ENCODE peak calls at places on chromosomes 11 and 22, in eight cellular contexts. One of them, this sample, is unnamed.

GRCh38 chr11:72041364-72042058 is 38.8 kb downstream of the NUMA1 start:
- DNase-seq in heart right ventricle: peak
- DNase-seq in kidney epithelial cell: no peak
- DNase-seq in IMR-90: peak
- DNase-seq in colonic mucosa: peak
- DNase-seq in adrenal gland: peak
- DNase-seq in uterus: peak
- DNase-seq in astrocyte of the cerebellum: peak
- DNase-seq in this sample: peak

GRCh38 chr11:73203790-73204189 is 14.3 kb upstream of the P2RY2 start:
- DNase-seq in heart right ventricle: no peak
- DNase-seq in colonic mucosa: no peak
- DNase-seq in adrenal gland: no peak
- DNase-seq in uterus: no peak
- DNase-seq in astrocyte of the cerebellum: no peak
- DNase-seq in IMR-90: no peak
- DNase-seq in kidney epithelial cell: no peak
- DNase-seq in this sample: no peak

GRCh38 chr11:123180574-123180973 is 14.5 kb downstream of the CLMP start:
- DNase-seq in kidney epithelial cell: no peak
- DNase-seq in astrocyte of the cerebellum: no peak
- DNase-seq in adrenal gland: no peak
- DNase-seq in heart right ventricle: no peak
- DNase-seq in colonic mucosa: no peak
- DNase-seq in uterus: no peak
- DNase-seq in IMR-90: no peak
- DNase-seq in this sample: no peak

GRCh38 chr11:95108671-95109551 is 19.3 kb downstream of the ENDOD1 start:
- DNase-seq in heart right ventricle: peak
- DNase-seq in uterus: no peak
- DNase-seq in kidney epithelial cell: no peak
- DNase-seq in IMR-90: peak
- DNase-seq in astrocyte of the cerebellum: no peak
- DNase-seq in adrenal gland: peak
- DNase-seq in colonic mucosa: no peak
- DNase-seq in this sample: peak

GRCh38 chr11:196786-197731 is 4.2 kb downstream of the SCGB1C1 start:
- DNase-seq in IMR-90: no peak
- DNase-seq in colonic mucosa: peak
- DNase-seq in heart right ventricle: peak
- DNase-seq in uterus: no peak
- DNase-seq in kidney epithelial cell: no peak
- DNase-seq in astrocyte of the cerebellum: no peak
- DNase-seq in adrenal gland: no peak
- DNase-seq in this sample: no peak

GRCh38 chr11:112185883-112186282 is 10.6 kb downstream of the BCO2 start:
- DNase-seq in uterus: no peak
- DNase-seq in IMR-90: no peak
- DNase-seq in adrenal gland: no peak
- DNase-seq in heart right ventricle: no peak
- DNase-seq in kidney epithelial cell: no peak
- DNase-seq in colonic mucosa: no peak
- DNase-seq in astrocyte of the cerebellum: no peak
- DNase-seq in this sample: no peak

GRCh38 chr11:122977455-122978302 is 4.0 kb downstream of the BSX start:
- DNase-seq in colonic mucosa: no peak
- DNase-seq in uterus: no peak
- DNase-seq in IMR-90: no peak
- DNase-seq in heart right ventricle: no peak
- DNase-seq in astrocyte of the cerebellum: no peak
- DNase-seq in adrenal gland: no peak
- DNase-seq in kidney epithelial cell: no peak
- DNase-seq in this sample: no peak

GRCh38 chr11:119085523-119085878 is 820 bp downstream of the HMBS start:
- DNase-seq in adrenal gland: no peak
- DNase-seq in uterus: no peak
- DNase-seq in astrocyte of the cerebellum: no peak
- DNase-seq in IMR-90: no peak
- DNase-seq in colonic mucosa: peak
- DNase-seq in kidney epithelial cell: no peak
- DNase-seq in heart right ventricle: no peak
- DNase-seq in this sample: no peak

GRCh38 chr11:65546217-65546958 is 11.8 kb downstream of the LTBP3 start:
- DNase-seq in kidney epithelial cell: no peak
- DNase-seq in IMR-90: no peak
- DNase-seq in uterus: peak
- DNase-seq in colonic mucosa: peak
- DNase-seq in heart right ventricle: peak
- DNase-seq in adrenal gland: peak
- DNase-seq in astrocyte of the cerebellum: no peak
- DNase-seq in this sample: no peak

GRCh38 chr11:78295991-78296930 is 107.5 kb downstream of the USP35 start:
- DNase-seq in colonic mucosa: no peak
- DNase-seq in heart right ventricle: no peak
- DNase-seq in uterus: no peak
- DNase-seq in kidney epithelial cell: no peak
- DNase-seq in IMR-90: peak
- DNase-seq in adrenal gland: no peak
- DNase-seq in astrocyte of the cerebellum: no peak
- DNase-seq in this sample: no peak

GRCh38 chr11:60743058-60743457 is 13.6 kb upstream of the MS4A15 start:
- DNase-seq in uterus: no peak
- DNase-seq in colonic mucosa: no peak
- DNase-seq in heart right ventricle: no peak
- DNase-seq in kidney epithelial cell: no peak
- DNase-seq in adrenal gland: no peak
- DNase-seq in astrocyte of the cerebellum: no peak
- DNase-seq in IMR-90: no peak
- DNase-seq in this sample: no peak

GRCh38 chr11:113238721-113239120 is 75.7 kb upstream of the TTC12 start:
- DNase-seq in heart right ventricle: no peak
- DNase-seq in astrocyte of the cerebellum: no peak
- DNase-seq in IMR-90: no peak
- DNase-seq in kidney epithelial cell: no peak
- DNase-seq in adrenal gland: no peak
- DNase-seq in uterus: no peak
- DNase-seq in colonic mucosa: no peak
- DNase-seq in this sample: no peak

GRCh38 chr11:15170170-15170569 is 55.4 kb downstream of the INSC start:
- DNase-seq in uterus: no peak
- DNase-seq in kidney epithelial cell: no peak
- DNase-seq in colonic mucosa: no peak
- DNase-seq in astrocyte of the cerebellum: no peak
- DNase-seq in adrenal gland: no peak
- DNase-seq in IMR-90: peak
- DNase-seq in heart right ventricle: no peak
- DNase-seq in this sample: peak

GRCh38 chr11:44726278-44727113 is at the start of gene TSPAN18:
- DNase-seq in adrenal gland: peak
- DNase-seq in uterus: peak
- DNase-seq in kidney epithelial cell: no peak
- DNase-seq in IMR-90: no peak
- DNase-seq in colonic mucosa: peak
- DNase-seq in astrocyte of the cerebellum: no peak
- DNase-seq in heart right ventricle: peak
- DNase-seq in this sample: no peak

GRCh38 chr11:72759468-72759867 is 7.3 kb upstream of the ARAP1 start:
- DNase-seq in colonic mucosa: no peak
- DNase-seq in IMR-90: no peak
- DNase-seq in uterus: no peak
- DNase-seq in astrocyte of the cerebellum: no peak
- DNase-seq in heart right ventricle: no peak
- DNase-seq in kidney epithelial cell: no peak
- DNase-seq in adrenal gland: no peak
- DNase-seq in this sample: no peak

GRCh38 chr11:44731685-44732411 is 5.1 kb downstream of the TSPAN18 start:
- DNase-seq in kidney epithelial cell: no peak
- DNase-seq in adrenal gland: peak
- DNase-seq in IMR-90: no peak
- DNase-seq in uterus: no peak
- DNase-seq in colonic mucosa: no peak
- DNase-seq in astrocyte of the cerebellum: no peak
- DNase-seq in heart right ventricle: no peak
- DNase-seq in this sample: no peak

GRCh38 chr11:132962026-132962425 is 570.3 kb downstream of the OPCML start:
- DNase-seq in IMR-90: peak
- DNase-seq in kidney epithelial cell: no peak
- DNase-seq in adrenal gland: no peak
- DNase-seq in astrocyte of the cerebellum: peak
- DNase-seq in colonic mucosa: no peak
- DNase-seq in uterus: no peak
- DNase-seq in heart right ventricle: no peak
- DNase-seq in this sample: peak

GRCh38 chr11:118947999-118948398 is 8.1 kb upstream of the UPK2 start:
- DNase-seq in astrocyte of the cerebellum: no peak
- DNase-seq in uterus: no peak
- DNase-seq in adrenal gland: no peak
- DNase-seq in colonic mucosa: no peak
- DNase-seq in heart right ventricle: no peak
- DNase-seq in IMR-90: no peak
- DNase-seq in kidney epithelial cell: no peak
- DNase-seq in this sample: no peak

GRCh38 chr11:23653071-23653675 is 792.9 kb upstream of the CCDC179 start:
- DNase-seq in heart right ventricle: no peak
- DNase-seq in kidney epithelial cell: no peak
- DNase-seq in IMR-90: no peak
- DNase-seq in adrenal gland: no peak
- DNase-seq in colonic mucosa: no peak
- DNase-seq in astrocyte of the cerebellum: no peak
- DNase-seq in uterus: no peak
- DNase-seq in this sample: no peak

GRCh38 chr11:17831883-17832282 is 97.3 kb downstream of the KCNC1 start:
- DNase-seq in adrenal gland: no peak
- DNase-seq in IMR-90: no peak
- DNase-seq in heart right ventricle: no peak
- DNase-seq in colonic mucosa: no peak
- DNase-seq in astrocyte of the cerebellum: no peak
- DNase-seq in kidney epithelial cell: no peak
- DNase-seq in uterus: no peak
- DNase-seq in this sample: no peak

GRCh38 chr11:17831228-17831627 is 96.6 kb downstream of the KCNC1 start:
- DNase-seq in colonic mucosa: no peak
- DNase-seq in IMR-90: no peak
- DNase-seq in astrocyte of the cerebellum: no peak
- DNase-seq in heart right ventricle: no peak
- DNase-seq in adrenal gland: no peak
- DNase-seq in kidney epithelial cell: no peak
- DNase-seq in uterus: no peak
- DNase-seq in this sample: no peak

GRCh38 chr11:17822021-17822781 is 87.6 kb downstream of the KCNC1 start:
- DNase-seq in astrocyte of the cerebellum: no peak
- DNase-seq in adrenal gland: peak
- DNase-seq in heart right ventricle: peak
- DNase-seq in IMR-90: peak
- DNase-seq in uterus: no peak
- DNase-seq in kidney epithelial cell: no peak
- DNase-seq in colonic mucosa: no peak
- DNase-seq in this sample: peak

GRCh38 chr11:17828311-17828751 is 93.8 kb downstream of the KCNC1 start:
- DNase-seq in kidney epithelial cell: no peak
- DNase-seq in heart right ventricle: peak
- DNase-seq in uterus: peak
- DNase-seq in colonic mucosa: peak
- DNase-seq in astrocyte of the cerebellum: no peak
- DNase-seq in IMR-90: peak
- DNase-seq in adrenal gland: peak
- DNase-seq in this sample: no peak

GRCh38 chr11:17827006-17827405 is 92.4 kb downstream of the KCNC1 start:
- DNase-seq in heart right ventricle: no peak
- DNase-seq in colonic mucosa: no peak
- DNase-seq in astrocyte of the cerebellum: no peak
- DNase-seq in IMR-90: no peak
- DNase-seq in uterus: no peak
- DNase-seq in kidney epithelial cell: no peak
- DNase-seq in adrenal gland: no peak
- DNase-seq in this sample: no peak
- TF ChIP-seq CTCF in heart right ventricle: no peak
- TF ChIP-seq CTCF in colonic mucosa: no peak
- TF ChIP-seq CTCF in astrocyte of the cerebellum: peak
- TF ChIP-seq CTCF in IMR-90: peak
- TF ChIP-seq CTCF in uterus: no peak
- TF ChIP-seq CTCF in kidney epithelial cell: peak
- TF ChIP-seq CTCF in adrenal gland: no peak
- TF ChIP-seq CTCF in this sample: peak

GRCh38 chr22:36368359-36368983 is 19.3 kb downstream of the MYH9 start:
- DNase-seq in astrocyte of the cerebellum: peak
- DNase-seq in uterus: no peak
- DNase-seq in heart right ventricle: no peak
- DNase-seq in adrenal gland: no peak
- DNase-seq in IMR-90: peak
- DNase-seq in colonic mucosa: no peak
- DNase-seq in kidney epithelial cell: peak
- DNase-seq in this sample: peak
- H3K4me3 ChIP-seq in astrocyte of the cerebellum: peak
- H3K4me3 ChIP-seq in uterus: peak
- H3K4me3 ChIP-seq in heart right ventricle: peak
- H3K4me3 ChIP-seq in adrenal gland: no peak
- H3K4me3 ChIP-seq in IMR-90: no peak
- H3K4me3 ChIP-seq in colonic mucosa: no peak
- H3K4me3 ChIP-seq in kidney epithelial cell: no peak
- H3K4me3 ChIP-seq in this sample: peak

GRCh38 chr11:43268786-43269185 is 43.0 kb upstream of the API5 start:
- DNase-seq in kidney epithelial cell: no peak
- DNase-seq in heart right ventricle: no peak
- DNase-seq in uterus: no peak
- DNase-seq in colonic mucosa: no peak
- DNase-seq in astrocyte of the cerebellum: no peak
- DNase-seq in IMR-90: no peak
- DNase-seq in adrenal gland: no peak
- DNase-seq in this sample: no peak
- TF ChIP-seq CTCF in kidney epithelial cell: no peak
- TF ChIP-seq CTCF in heart right ventricle: no peak
- TF ChIP-seq CTCF in uterus: no peak
- TF ChIP-seq CTCF in colonic mucosa: no peak
- TF ChIP-seq CTCF in astrocyte of the cerebellum: no peak
- TF ChIP-seq CTCF in IMR-90: no peak
- TF ChIP-seq CTCF in adrenal gland: no peak
- TF ChIP-seq CTCF in this sample: no peak

GRCh38 chr11:4643084-4643483 is 698 bp upstream of the OR51E1 start:
- DNase-seq in colonic mucosa: no peak
- DNase-seq in IMR-90: no peak
- DNase-seq in astrocyte of the cerebellum: no peak
- DNase-seq in adrenal gland: peak
- DNase-seq in uterus: peak
- DNase-seq in kidney epithelial cell: no peak
- DNase-seq in heart right ventricle: peak
- DNase-seq in this sample: no peak
- H3K4me3 ChIP-seq in colonic mucosa: no peak
- H3K4me3 ChIP-seq in IMR-90: no peak
- H3K4me3 ChIP-seq in astrocyte of the cerebellum: no peak
- H3K4me3 ChIP-seq in adrenal gland: no peak
- H3K4me3 ChIP-seq in uterus: no peak
- H3K4me3 ChIP-seq in kidney epithelial cell: no peak
- H3K4me3 ChIP-seq in heart right ventricle: peak
- H3K4me3 ChIP-seq in this sample: no peak

This sample was measured in cardiac fibroblast.